ENCODE peak calls at places on chromosomes 16 and 17, in six cellular contexts. F is left ventricle myocardium inferior, D is HCT116, K is cardiac muscle cell, R is spleen, N is PC-3. V is an unnamed sample.

GRCh38 chr17:59839646-59840328 is 53.0 kb downstream of the TUBD1 start:
- DNase-seq in D (no peak), N (peak; percentile 42), K (peak; percentile 71), R (no peak), F (no peak), V (no peak)

GRCh38 chr16:52991572-52991971 is 61.1 kb downstream of the CHD9NB start:
- DNase-seq in D (no peak), K (no peak), N (no peak), F (no peak), R (no peak), V (no peak)

GRCh38 chr17:41284043-41284442 is 8.5 kb downstream of the KRTAP9-7 start:
- DNase-seq in D (no peak), R (no peak), F (no peak), K (no peak), N (no peak), V (no peak)

GRCh38 chr16:68921654-68922053 is 78.3 kb downstream of the TANGO6 start:
- DNase-seq in D (peak; percentile 98), R (no peak), N (peak; percentile 95), F (no peak), K (peak; percentile 46), V (no peak)

GRCh38 chr17:75896360-75897075 is at the start of gene TRIM65:
- DNase-seq in N (peak; percentile 91), F (peak; percentile 90), D (no peak), K (peak; percentile 82), R (peak; percentile 97), V (peak; percentile 85)

GRCh38 chr16:65229191-65229662 is 107.4 kb upstream of the CDH11 start:
- DNase-seq in N (no peak), R (no peak), K (peak; percentile 50), D (no peak), F (no peak), V (no peak)

GRCh38 chr17:2796164-2797140 is at the start of gene RAP1GAP2:
- DNase-seq in K (no peak), D (no peak), F (peak; percentile 62), R (peak; percentile 95), N (no peak), V (peak; percentile 37)

GRCh38 chr16:81238296-81239011 is at the start of gene BCO1:
- DNase-seq in K (peak; percentile 57), D (no peak), R (peak; percentile 11), F (no peak), N (peak; percentile 53), V (no peak)

GRCh38 chr16:57739756-57740422 is 4.3 kb downstream of the KATNB1 start:
- DNase-seq in N (no peak), D (no peak), F (no peak), R (peak; percentile 75), K (no peak), V (no peak)
- H3K4me1 ChIP-seq in N (peaks cover 8% of the 10 kb centered on the region), D (peaks cover 8% of the 10 kb centered on the region), F (peaks cover 34% of the 10 kb centered on the region), R (peaks cover 16% of the 10 kb centered on the region), K (peaks cover 11% of the 10 kb centered on the region), V (peaks cover 4% of the 10 kb centered on the region)

GRCh38 chr16:11138026-11138768 is 117.8 kb downstream of the SOCS1 start:
- DNase-seq in N (peak; percentile 58), R (no peak), K (no peak), F (no peak), D (no peak), V (no peak)

GRCh38 chr16:11138769-11139623 is 117.0 kb downstream of the SOCS1 start:
- DNase-seq in N (no peak), D (no peak), F (no peak), R (no peak), K (peak; percentile 78), V (no peak)

GRCh38 chr16:11135167-11135973 is 120.6 kb downstream of the SOCS1 start:
- DNase-seq in F (no peak), K (peak; percentile 61), D (no peak), R (no peak), N (peak; percentile 49), V (no peak)

GRCh38 chr16:11134722-11135121 is 121.3 kb downstream of the SOCS1 start:
- DNase-seq in N (no peak), D (no peak), F (no peak), K (no peak), R (no peak), V (no peak)

GRCh38 chr16:11136600-11136999 is 119.4 kb downstream of the SOCS1 start:
- DNase-seq in D (no peak), R (no peak), F (peak; percentile 60), N (peak; percentile 55), K (peak; percentile 58), V (peak; percentile 66)
- H3K4me3 ChIP-seq in D (no peak overlapping the region), R (no peak overlapping the region), F (no peak overlapping the region), N (no peak overlapping the region), K (no peak overlapping the region), V (no peak overlapping the region)

DNA sequence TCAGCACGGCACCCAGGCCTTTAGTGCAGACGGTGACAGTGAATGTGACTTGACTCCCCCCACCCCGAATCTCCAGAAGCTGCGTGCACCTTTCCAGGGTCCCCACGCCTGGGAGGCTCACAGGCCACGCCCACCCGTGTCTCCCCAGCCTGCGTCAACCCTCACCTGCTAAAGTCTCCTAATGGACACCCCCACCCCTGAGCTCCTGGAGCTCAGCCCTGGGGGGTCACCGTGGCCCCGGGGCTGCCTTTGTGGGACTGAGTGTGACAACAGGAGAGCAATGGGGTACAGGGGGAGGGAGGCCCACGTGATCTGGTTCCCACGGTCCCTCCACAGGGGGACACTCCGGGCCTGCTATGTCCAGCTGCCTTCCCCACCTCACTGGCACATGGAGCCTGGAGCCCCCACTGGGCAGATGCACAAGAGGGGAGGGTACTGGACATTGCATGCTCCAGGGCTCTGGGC is 7.4 kb upstream of the FASN start:
- DNase-seq in R (peak; percentile 76), K (no peak), F (no peak), D (no peak), N (no peak), V (no peak)
- TF ChIP-seq CTCF in R (no peak), K (no peak), F (no peak), D (no peak), N (no peak), V (no peak)

DNA sequence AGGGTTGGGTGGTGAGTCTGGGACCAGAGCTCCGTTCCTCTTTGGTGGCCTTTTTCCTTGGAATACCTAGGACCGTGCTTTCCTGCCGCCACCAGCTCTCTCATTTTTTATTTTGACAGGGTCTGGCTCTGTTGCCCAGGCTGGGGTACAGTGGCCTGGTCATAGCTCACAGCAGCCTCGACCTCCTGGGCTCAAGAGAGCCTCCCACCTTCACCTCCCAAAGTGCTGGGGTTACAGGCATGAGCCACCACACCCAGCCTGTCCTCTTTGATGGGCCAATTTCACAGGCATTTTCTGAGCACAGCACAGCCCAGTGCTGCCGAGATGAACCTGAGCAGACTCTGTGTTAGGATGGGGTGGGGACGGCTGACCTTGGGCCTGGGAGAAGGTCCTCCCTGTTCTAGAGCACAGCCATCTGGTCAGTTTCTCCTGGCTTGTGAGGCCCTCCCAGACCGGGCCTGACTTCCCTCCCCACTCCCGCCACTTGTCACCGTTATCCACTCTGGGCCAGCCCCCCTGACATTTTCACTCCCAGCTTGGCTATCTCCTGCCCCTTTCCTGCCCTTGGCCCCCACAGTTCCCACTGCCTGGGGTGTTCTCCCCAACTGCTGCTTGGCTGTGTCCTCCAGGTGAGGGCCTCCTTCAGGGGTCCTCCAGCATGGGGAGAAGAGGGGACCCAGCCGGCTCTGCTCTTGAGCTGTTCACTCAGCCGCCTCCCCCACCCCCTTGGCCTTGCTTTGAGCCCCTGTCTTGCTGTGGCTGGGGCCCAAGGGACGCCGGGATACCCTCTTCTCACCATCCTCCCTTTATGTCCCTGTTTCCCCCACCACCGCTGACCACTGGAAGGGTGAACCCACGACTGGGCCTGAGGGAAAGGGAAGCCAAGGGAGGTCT is 5.0 kb downstream of the ADCY7 start:
- DNase-seq in D (no peak), F (no peak), N (no peak), R (peak; percentile 76), K (no peak), V (no peak)
- H3K4me1 ChIP-seq in D (peaks cover 8% of the 10 kb centered on the region), F (peaks cover 4% of the 10 kb centered on the region), N (peaks cover 6% of the 10 kb centered on the region), R (peaks cover 99% of the 10 kb centered on the region), K (peaks cover 12% of the 10 kb centered on the region), V (peaks cover 78% of the 10 kb centered on the region)

DNA sequence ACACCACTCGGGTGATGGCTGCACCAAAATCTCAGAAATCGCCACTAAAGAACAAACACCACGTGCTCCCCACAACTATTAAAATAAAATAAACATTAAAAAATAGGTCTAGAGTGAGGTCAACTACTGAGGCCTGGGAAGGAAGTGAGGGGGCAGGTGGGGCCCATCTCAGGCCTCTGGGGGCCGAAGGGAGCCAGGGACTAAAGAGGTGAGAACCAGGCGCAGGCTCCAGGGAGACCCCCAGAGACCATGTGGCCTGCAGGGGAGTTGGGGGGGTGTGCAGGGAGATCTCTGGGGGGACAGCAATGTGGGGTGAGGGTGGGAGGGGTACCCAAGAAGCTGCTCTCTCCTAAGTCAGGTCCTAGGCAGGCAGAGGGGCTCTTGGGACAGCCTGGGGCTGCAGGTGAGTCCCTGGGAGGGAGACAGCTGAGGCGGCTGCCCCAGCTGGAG is 111.3 kb upstream of the SMURF2 start:
- DNase-seq in N (no peak), D (no peak), R (no peak), F (no peak), K (no peak), V (no peak)
- H3K4me3 ChIP-seq in N (peak overlapping the region; percentile 74), D (peak overlapping the region; percentile 80), R (no peak overlapping the region), F (no peak overlapping the region), K (no peak overlapping the region), V (no peak overlapping the region)